ENCODE peak calls at places on chromosomes 12 and 14, in six cellular contexts. A is GM12878, Q is HCT116, W is H1, V is K562, L is HepG2. T is an unnamed sample.

GRCh38 chr12:6292606-6293005 is 17.9 kb upstream of the PLEKHG6 start:
- DNase-seq in A (no peak), Q (no peak), W (no peak), V (no peak), L (peak), T (no peak)

GRCh38 chr14:51022769-51023168 is 72.1 kb downstream of the TRIM9 start:
- DNase-seq in A (no peak), Q (no peak), W (no peak), V (no peak), L (no peak), T (no peak)

GRCh38 chr12:91577586-91578539 is 395.2 kb upstream of the DCN start:
- DNase-seq in A (no peak), Q (peak), W (no peak), V (no peak), L (no peak), T (no peak)

GRCh38 chr12:65532744-65533143 is 254.3 kb downstream of the MSRB3 start:
- DNase-seq in A (no peak), Q (no peak), W (no peak), V (no peak), L (peak), T (no peak)

GRCh38 chr12:95836630-95837239 is 22.0 kb upstream of the SNRPF start:
- DNase-seq in A (no peak), Q (no peak), W (no peak), V (no peak), L (no peak), T (no peak)

GRCh38 chr12:85575115-85576096 is 260.8 kb downstream of the RASSF9 start:
- DNase-seq in A (peak), Q (peak), W (peak), V (peak), L (peak), T (peak)

GRCh38 chr12:29581641-29582040 is 84.2 kb upstream of the OVCH1 start:
- DNase-seq in A (no peak), Q (no peak), W (no peak), V (no peak), L (no peak), T (no peak)

GRCh38 chr12:24769682-24770081 is 179.2 kb downstream of the BCAT1 start:
- DNase-seq in A (no peak), Q (no peak), W (no peak), V (no peak), L (no peak), T (no peak)

GRCh38 chr14:52078721-52079120 is 9.9 kb upstream of the NID2 start:
- DNase-seq in A (no peak), Q (no peak), W (no peak), V (no peak), L (no peak), T (no peak)

GRCh38 chr14:37047996-37048395 is 124.4 kb downstream of the SLC25A21 start:
- DNase-seq in A (no peak), Q (no peak), W (no peak), V (no peak), L (no peak), T (no peak)

GRCh38 chr12:95202691-95203476 is 14.4 kb downstream of the FGD6 start:
- DNase-seq in A (no peak), Q (no peak), W (no peak), V (no peak), L (no peak), T (no peak)

GRCh38 chr12:13038491-13039161 is 5.6 kb upstream of the FAM234B start:
- DNase-seq in A (no peak), Q (no peak), W (no peak), V (no peak), L (no peak), T (no peak)

GRCh38 chr14:74846968-74847549 is 28.9 kb downstream of the PROX2 start:
- DNase-seq in A (no peak), Q (no peak), W (no peak), V (no peak), L (no peak), T (no peak)

GRCh38 chr12:124211753-124212152 is 83.1 kb upstream of the RFLNA start:
- DNase-seq in A (no peak), Q (no peak), W (no peak), V (no peak), L (no peak), T (no peak)

GRCh38 chr14:105087963-105088811 is 23.0 kb upstream of the GPR132 start:
- DNase-seq in A (no peak), Q (no peak), W (peak), V (peak), L (peak), T (no peak)

GRCh38 chr12:3138896-3139590 is 61.9 kb downstream of the TSPAN9 start:
- DNase-seq in A (no peak), Q (no peak), W (peak), V (no peak), L (no peak), T (no peak)

GRCh38 chr14:94394594-94395305 is 6.3 kb upstream of the SERPINA1 start:
- DNase-seq in A (no peak), Q (no peak), W (no peak), V (no peak), L (peak), T (no peak)

GRCh38 chr14:50000215-50001145 is 107.6 kb downstream of the ARF6 start:
- DNase-seq in A (no peak), Q (peak), W (peak), V (no peak), L (peak), T (peak)

GRCh38 chr12:91565246-91565645 is 382.6 kb upstream of the DCN start:
- DNase-seq in A (no peak), Q (no peak), W (no peak), V (no peak), L (no peak), T (no peak)

GRCh38 chr12:15732341-15733061 is 56.7 kb downstream of the EPS8 start:
- DNase-seq in A (peak), Q (peak), W (no peak), V (no peak), L (peak), T (no peak)

GRCh38 chr12:69555461-69555860 is 29.8 kb upstream of the CCT2 start:
- DNase-seq in A (no peak), Q (no peak), W (no peak), V (no peak), L (no peak), T (no peak)

GRCh38 chr14:74480051-74480450 is 13.1 kb downstream of the NPC2 start:
- DNase-seq in A (no peak), Q (no peak), W (no peak), V (no peak), L (no peak), T (no peak)

GRCh38 chr14:59406454-59407245 is 58.5 kb downstream of the GPR135 start:
- DNase-seq in A (no peak), Q (no peak), W (no peak), V (no peak), L (peak), T (no peak)

GRCh38 chr12:1234073-1234472 is 243.1 kb downstream of the ERC1 start:
- DNase-seq in A (no peak), Q (no peak), W (no peak), V (no peak), L (peak), T (no peak)

GRCh38 chr14:97446087-97446486 is 648.9 kb downstream of the VRK1 start:
- DNase-seq in A (no peak), Q (no peak), W (no peak), V (no peak), L (no peak), T (no peak)

GRCh38 chr14:77674931-77675330 is 32.9 kb downstream of the ALKBH1 start:
- DNase-seq in A (no peak), Q (no peak), W (no peak), V (no peak), L (no peak), T (no peak)
- TF ChIP-seq ZNF274 in A (no peak), Q (no peak), W (no peak), V (no peak), L (no peak), T (no peak)

GRCh38 chr12:10235761-10236631 is 23.3 kb downstream of the GABARAPL1 start:
- DNase-seq in A (no peak), Q (peak), W (peak), V (peak), L (peak), T (peak)
- TF ChIP-seq ZNF274 in A (no peak), Q (no peak), W (no peak), V (no peak), L (no peak), T (no peak)

DNA sequence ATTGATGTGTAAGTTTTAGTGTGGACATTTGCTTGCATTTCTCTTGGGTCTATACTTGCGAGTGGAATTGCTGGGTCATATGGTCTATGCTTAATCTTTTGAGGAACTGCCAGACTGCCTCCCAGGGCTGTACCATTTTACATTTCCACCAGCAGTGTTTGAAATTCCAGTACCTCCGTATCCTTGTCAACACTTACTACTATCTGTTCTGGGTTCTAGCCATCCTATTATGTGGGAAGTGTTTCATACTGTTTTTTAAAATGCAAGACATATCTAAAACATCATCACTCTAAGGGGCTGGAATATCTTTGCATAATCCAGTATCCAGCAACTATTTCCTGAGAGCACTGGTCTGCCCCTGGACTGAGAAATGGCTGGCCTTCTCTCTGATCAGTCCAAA is 80.2 kb upstream of the RIN3 start:
- DNase-seq in A (no peak), Q (no peak), W (no peak), V (no peak), L (no peak), T (no peak)
- TF ChIP-seq ZNF274 in A (no peak), Q (no peak), W (no peak), V (no peak), L (no peak), T (no peak)

DNA sequence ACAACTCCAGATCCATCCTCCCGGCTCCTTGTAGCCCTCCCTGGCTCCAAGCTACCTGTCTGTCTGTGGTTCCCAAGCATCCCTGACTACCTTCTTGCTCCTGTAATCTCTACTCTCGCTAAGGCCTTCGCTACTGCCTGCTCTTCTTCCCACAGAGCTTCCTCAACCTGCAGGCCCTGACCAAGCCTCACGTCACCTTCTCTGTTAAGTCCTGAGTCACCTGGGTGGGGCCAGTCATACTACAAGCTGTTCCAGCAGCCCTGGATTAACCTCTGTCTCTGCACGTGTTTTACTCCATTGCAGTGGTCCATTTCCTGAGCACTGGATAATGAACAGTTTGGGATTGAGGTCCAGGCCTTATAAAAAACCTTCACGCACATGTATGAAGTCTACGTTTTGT is 770.7 kb downstream of the BCL11B start:
- DNase-seq in A (no peak), Q (no peak), W (no peak), V (no peak), L (no peak), T (no peak)
- TF ChIP-seq ZNF274 in A (no peak), Q (no peak), W (no peak), V (no peak), L (no peak), T (no peak)

GRCh38 chr12:56020437-56021189 is at the start of gene IKZF4:
- DNase-seq in A (no peak), Q (no peak), W (peak), V (peak), L (no peak), T (no peak)
- TF ChIP-seq ZNF274 in A (no peak), Q (no peak), W (no peak), V (no peak), L (no peak), T (no peak)

T was measured in NT2/D1.